ENCODE peak calls at places on chromosomes 5 and 9, in eight cellular contexts. J is astrocyte, H is fibroblast of mammary gland, M is GM12864, S is stomach, U is bronchial epithelial cell, F is AG04449, K is hepatocyte. D is an unnamed sample.

GRCh38 chr5:17365326-17365725 is 132.7 kb upstream of the TAF11L2 start:
- DNase-seq in J (no peak), H (no peak), M (no peak), S (no peak), U (no peak), F (no peak), K (no peak), D (no peak)

GRCh38 chr5:96881511-96882115 is 5.3 kb downstream of the ERAP2 start:
- DNase-seq in J (peak), H (peak), M (no peak), S (no peak), U (peak), F (peak), K (peak), D (peak)

GRCh38 chr5:154221371-154221896 is 30.9 kb downstream of the GALNT10 start:
- DNase-seq in J (peak), H (peak), M (no peak), S (no peak), U (peak), F (peak), K (peak), D (peak)

GRCh38 chr5:151345808-151346478 is 1.4 kb downstream of the SLC36A2 start:
- DNase-seq in J (peak), H (peak), M (no peak), S (no peak), U (peak), F (no peak), K (no peak), D (no peak)

GRCh38 chr5:160369990-160370712 is at the start of gene C1QTNF2:
- DNase-seq in J (peak), H (peak), M (no peak), S (peak), U (peak), F (no peak), K (peak), D (no peak)

GRCh38 chr9:128072144-128073021 is 4.4 kb downstream of the SLC25A25 start:
- DNase-seq in J (peak), H (peak), M (peak), S (peak), U (peak), F (no peak), K (peak), D (peak)

GRCh38 chr5:139647406-139648204 is 544 bp upstream of the CXXC5 start:
- DNase-seq in J (no peak), H (no peak), M (no peak), S (no peak), U (no peak), F (no peak), K (no peak), D (no peak)

GRCh38 chr9:137297060-137297664 is 4.9 kb downstream of the NRARP start:
- DNase-seq in J (no peak), H (no peak), M (no peak), S (no peak), U (no peak), F (no peak), K (no peak), D (no peak)

GRCh38 chr9:84076359-84076758 is 95.8 kb downstream of the RMI1 start:
- DNase-seq in J (no peak), H (no peak), M (no peak), S (no peak), U (no peak), F (no peak), K (no peak), D (no peak)

GRCh38 chr9:127144670-127145458 is 22.4 kb upstream of the ANGPTL2 start:
- DNase-seq in J (no peak), H (no peak), M (no peak), S (no peak), U (no peak), F (no peak), K (no peak), D (no peak)

GRCh38 chr5:153447534-153447933 is 42.9 kb upstream of the GRIA1 start:
- DNase-seq in J (no peak), H (no peak), M (no peak), S (no peak), U (no peak), F (no peak), K (no peak), D (no peak)

GRCh38 chr5:56638768-56639238 is 176.5 kb upstream of the MAP3K1 start:
- DNase-seq in J (no peak), H (no peak), M (no peak), S (no peak), U (peak), F (no peak), K (peak), D (no peak)

GRCh38 chr9:33742519-33742918 is 52.8 kb upstream of the PRSS3 start:
- DNase-seq in J (no peak), H (no peak), M (no peak), S (no peak), U (peak), F (no peak), K (no peak), D (no peak)

GRCh38 chr5:157116483-157116954 is 7.7 kb upstream of the HAVCR2 start:
- DNase-seq in J (no peak), H (no peak), M (no peak), S (no peak), U (no peak), F (no peak), K (no peak), D (no peak)

GRCh38 chr5:160769264-160769663 is 82.7 kb downstream of the ATP10B start:
- DNase-seq in J (no peak), H (no peak), M (no peak), S (no peak), U (no peak), F (no peak), K (no peak), D (no peak)

GRCh38 chr9:88803551-88804288 is 187.5 kb upstream of the S1PR3 start:
- DNase-seq in J (no peak), H (no peak), M (no peak), S (no peak), U (no peak), F (no peak), K (peak), D (no peak)

GRCh38 chr9:116103976-116104820 is 49.4 kb upstream of the PAPPA start:
- DNase-seq in J (peak), H (peak), M (no peak), S (no peak), U (no peak), F (no peak), K (no peak), D (no peak)

GRCh38 chr9:14245901-14246525 is 67.9 kb downstream of the NFIB start:
- DNase-seq in J (peak), H (no peak), M (no peak), S (no peak), U (no peak), F (no peak), K (no peak), D (no peak)

GRCh38 chr5:150609843-150610584 is 30.4 kb upstream of the SYNPO start:
- DNase-seq in J (no peak), H (no peak), M (no peak), S (peak), U (no peak), F (no peak), K (peak), D (no peak)

GRCh38 chr9:128408963-128409431 is 11.7 kb upstream of the CERCAM start:
- DNase-seq in J (no peak), H (no peak), M (no peak), S (no peak), U (no peak), F (no peak), K (no peak), D (no peak)

GRCh38 chr5:95738069-95738468 is 6.9 kb downstream of the RHOBTB3 start:
- DNase-seq in J (no peak), H (no peak), M (no peak), S (no peak), U (no peak), F (no peak), K (no peak), D (no peak)

GRCh38 chr9:90433398-90433890 is 209.2 kb downstream of the DIRAS2 start:
- DNase-seq in J (peak), H (no peak), M (no peak), S (peak), U (peak), F (no peak), K (peak), D (no peak)

GRCh38 chr5:118224546-118224945 is 763.8 kb downstream of the DTWD2 start:
- DNase-seq in J (peak), H (peak), M (no peak), S (no peak), U (no peak), F (peak), K (no peak), D (peak)

GRCh38 chr9:87518702-87519335 is 21.2 kb downstream of the DAPK1 start:
- DNase-seq in J (peak), H (peak), M (no peak), S (peak), U (peak), F (no peak), K (peak), D (no peak)

GRCh38 chr5:135833961-135834638 is 363 bp upstream of the SLC25A48 start:
- DNase-seq in J (peak), H (peak), M (no peak), S (no peak), U (no peak), F (no peak), K (no peak), D (no peak)

GRCh38 chr5:135977375-135977928 is 22.7 kb upstream of the LECT2 start:
- DNase-seq in J (peak), H (no peak), M (no peak), S (peak), U (peak), F (no peak), K (peak), D (peak)

GRCh38 chr5:160835376-160835775 is 16.6 kb downstream of the ATP10B start:
- DNase-seq in J (no peak), H (peak), M (no peak), S (no peak), U (peak), F (no peak), K (no peak), D (no peak)

GRCh38 chr5:37955748-37956147 is 115.9 kb upstream of the GDNF start:
- DNase-seq in J (no peak), H (no peak), M (no peak), S (no peak), U (peak), F (no peak), K (no peak), D (no peak)

GRCh38 chr9:95515272-95516113 is 1.3 kb downstream of the PTCH1 start:
- DNase-seq in J (no peak), H (no peak), M (no peak), S (no peak), U (no peak), F (no peak), K (peak), D (no peak)

GRCh38 chr5:126624534-126624933 is 23.8 kb downstream of the PHAX start:
- DNase-seq in J (peak), H (peak), M (no peak), S (no peak), U (peak), F (peak), K (no peak), D (peak)

GRCh38 chr5:98193921-98194760 is 579.3 kb upstream of the RGMB start:
- DNase-seq in J (no peak), H (no peak), M (no peak), S (no peak), U (peak), F (no peak), K (no peak), D (no peak)

GRCh38 chr9:13917534-13917933 is 396.4 kb downstream of the NFIB start:
- DNase-seq in J (no peak), H (no peak), M (no peak), S (no peak), U (no peak), F (no peak), K (no peak), D (no peak)

GRCh38 chr9:91740713-91741112 is 209.3 kb downstream of the ROR2 start:
- DNase-seq in J (peak), H (peak), M (no peak), S (no peak), U (peak), F (peak), K (peak), D (no peak)

GRCh38 chr9:105066265-105066865 is 138.4 kb upstream of the ABCA1 start:
- DNase-seq in J (no peak), H (no peak), M (no peak), S (no peak), U (peak), F (no peak), K (no peak), D (no peak)

GRCh38 chr5:139419793-139420192 is 15.9 kb upstream of the SPATA24 start:
- DNase-seq in J (no peak), H (no peak), M (no peak), S (no peak), U (no peak), F (no peak), K (peak), D (no peak)

GRCh38 chr5:178431063-178431776 is 159.0 kb downstream of the COL23A1 start:
- DNase-seq in J (no peak), H (no peak), M (no peak), S (no peak), U (no peak), F (no peak), K (no peak), D (no peak)

GRCh38 chr9:87954230-87954629 is 20.1 kb downstream of the CDK20 start:
- DNase-seq in J (no peak), H (no peak), M (no peak), S (no peak), U (no peak), F (no peak), K (no peak), D (no peak)

GRCh38 chr5:179802207-179802883 is 4.3 kb downstream of the MGAT4B start:
- DNase-seq in J (no peak), H (no peak), M (no peak), S (no peak), U (peak), F (no peak), K (no peak), D (no peak)

GRCh38 chr5:32794086-32794485 is 83.0 kb downstream of the NPR3 start:
- DNase-seq in J (no peak), H (peak), M (no peak), S (no peak), U (peak), F (no peak), K (no peak), D (no peak)
- TF ChIP-seq CTCF in J (no peak), H (peak), M (no peak), S (no peak), U (peak), F (peak), K (no peak), D (peak)

GRCh38 chr9:4214506-4214905 is 85.4 kb downstream of the GLIS3 start:
- DNase-seq in J (no peak), H (peak), M (no peak), S (no peak), U (no peak), F (no peak), K (no peak), D (no peak)
- H3K4me3 ChIP-seq in J (no peak), H (no peak), M (no peak), S (no peak), U (no peak), F (no peak), K (no peak), D (no peak)

GRCh38 chr5:91011029-91011428 is 372.1 kb downstream of the ARRDC3 start:
- DNase-seq in J (no peak), H (no peak), M (no peak), S (no peak), U (no peak), F (no peak), K (no peak), D (no peak)

GRCh38 chr5:91007780-91008402 is 375.2 kb downstream of the ARRDC3 start:
- DNase-seq in J (no peak), H (no peak), M (no peak), S (no peak), U (no peak), F (no peak), K (no peak), D (no peak)

GRCh38 chr5:91010090-91010489 is 373.0 kb downstream of the ARRDC3 start:
- DNase-seq in J (no peak), H (no peak), M (no peak), S (no peak), U (no peak), F (no peak), K (no peak), D (no peak)

GRCh38 chr5:91006708-91007107 is 376.4 kb downstream of the ARRDC3 start:
- DNase-seq in J (no peak), H (no peak), M (no peak), S (no peak), U (no peak), F (no peak), K (no peak), D (no peak)

GRCh38 chr5:91007251-91007650 is 375.9 kb downstream of the ARRDC3 start:
- DNase-seq in J (no peak), H (no peak), M (no peak), S (no peak), U (no peak), F (no peak), K (no peak), D (no peak)
- TF ChIP-seq CTCF in J (no peak), H (no peak), M (no peak), S (no peak), U (no peak), F (no peak), K (no peak), D (no peak)

GRCh38 chr5:42990892-42991291 is 49.2 kb downstream of the ANXA2R start:
- DNase-seq in J (no peak), H (no peak), M (no peak), S (no peak), U (no peak), F (no peak), K (no peak), D (no peak)
- H3K4me3 ChIP-seq in J (peak), H (no peak), M (no peak), S (peak), U (no peak), F (no peak), K (no peak), D (no peak)

DNA sequence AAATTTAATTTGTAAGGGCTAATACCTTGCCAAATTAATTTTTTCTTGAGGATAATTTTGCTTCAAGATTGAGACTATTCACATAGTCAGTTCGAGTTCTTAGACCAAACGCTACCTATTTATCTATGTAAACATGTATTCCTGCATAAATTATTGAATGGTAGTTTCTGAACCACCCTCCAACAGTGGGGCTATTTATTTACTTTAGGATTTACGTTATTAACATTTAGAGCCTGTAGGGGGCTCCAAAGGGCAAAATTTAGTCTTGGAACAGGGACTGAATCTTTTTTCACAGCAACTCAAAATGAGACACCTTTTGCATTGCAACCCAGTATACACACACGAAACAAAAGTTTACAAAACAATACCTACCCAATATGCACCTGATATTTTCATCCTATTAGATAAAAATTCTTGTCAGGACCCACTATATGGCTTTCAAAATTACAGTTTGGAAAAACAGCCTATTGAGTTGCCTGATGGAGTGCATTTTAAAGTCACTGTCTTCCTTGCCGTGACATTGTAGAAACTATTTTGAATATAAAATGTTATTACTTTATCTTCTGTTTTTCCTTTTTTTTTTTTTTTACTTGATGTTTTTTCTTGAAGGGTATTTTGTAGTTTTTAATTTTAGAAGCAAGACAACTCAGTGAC is 47.1 kb upstream of the POU4F3 start:
- DNase-seq in J (peak), H (peak), M (peak), S (no peak), U (peak), F (no peak), K (peak), D (peak)
- TF ChIP-seq CTCF in J (peak), H (peak), M (peak), S (no peak), U (peak), F (peak), K (peak), D (peak)

DNA sequence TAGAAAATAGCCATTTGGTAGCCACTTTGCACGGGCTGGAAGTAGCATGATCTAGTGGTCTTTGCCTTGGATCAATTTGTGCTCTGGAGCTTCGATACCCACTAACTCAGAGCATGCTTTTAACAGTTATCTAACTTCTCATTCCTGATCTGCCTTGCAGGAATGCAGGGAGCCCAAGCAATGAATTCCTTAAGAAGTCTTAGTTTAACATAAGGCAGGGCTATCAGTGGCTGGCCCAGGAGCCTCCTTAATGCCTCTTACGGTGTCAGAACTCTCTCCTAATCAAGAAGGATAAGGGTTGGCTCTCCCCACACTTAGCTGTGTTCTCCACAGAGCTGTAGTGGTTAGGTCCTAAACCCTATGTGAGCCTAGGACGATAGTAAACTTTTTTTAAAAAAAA is 95.8 kb upstream of the TBCA start:
- DNase-seq in J (no peak), H (no peak), M (no peak), S (no peak), U (no peak), F (no peak), K (no peak), D (no peak)
- H3K4me3 ChIP-seq in J (no peak), H (no peak), M (no peak), S (no peak), U (no peak), F (no peak), K (no peak), D (no peak)

GRCh38 chr5:133336121-133336968 is 276.0 kb downstream of the FSTL4 start:
- DNase-seq in J (no peak), H (no peak), M (no peak), S (no peak), U (peak), F (no peak), K (no peak), D (no peak)

GRCh38 chr5:133336969-133337410 is 275.4 kb downstream of the FSTL4 start:
- DNase-seq in J (no peak), H (no peak), M (no peak), S (no peak), U (no peak), F (no peak), K (no peak), D (no peak)

GRCh38 chr5:133333561-133334150 is 278.7 kb downstream of the FSTL4 start:
- DNase-seq in J (no peak), H (no peak), M (no peak), S (no peak), U (no peak), F (no peak), K (no peak), D (no peak)

GRCh38 chr5:133332732-133333024 is 279.7 kb downstream of the FSTL4 start:
- DNase-seq in J (no peak), H (no peak), M (no peak), S (no peak), U (no peak), F (no peak), K (no peak), D (no peak)

DNA sequence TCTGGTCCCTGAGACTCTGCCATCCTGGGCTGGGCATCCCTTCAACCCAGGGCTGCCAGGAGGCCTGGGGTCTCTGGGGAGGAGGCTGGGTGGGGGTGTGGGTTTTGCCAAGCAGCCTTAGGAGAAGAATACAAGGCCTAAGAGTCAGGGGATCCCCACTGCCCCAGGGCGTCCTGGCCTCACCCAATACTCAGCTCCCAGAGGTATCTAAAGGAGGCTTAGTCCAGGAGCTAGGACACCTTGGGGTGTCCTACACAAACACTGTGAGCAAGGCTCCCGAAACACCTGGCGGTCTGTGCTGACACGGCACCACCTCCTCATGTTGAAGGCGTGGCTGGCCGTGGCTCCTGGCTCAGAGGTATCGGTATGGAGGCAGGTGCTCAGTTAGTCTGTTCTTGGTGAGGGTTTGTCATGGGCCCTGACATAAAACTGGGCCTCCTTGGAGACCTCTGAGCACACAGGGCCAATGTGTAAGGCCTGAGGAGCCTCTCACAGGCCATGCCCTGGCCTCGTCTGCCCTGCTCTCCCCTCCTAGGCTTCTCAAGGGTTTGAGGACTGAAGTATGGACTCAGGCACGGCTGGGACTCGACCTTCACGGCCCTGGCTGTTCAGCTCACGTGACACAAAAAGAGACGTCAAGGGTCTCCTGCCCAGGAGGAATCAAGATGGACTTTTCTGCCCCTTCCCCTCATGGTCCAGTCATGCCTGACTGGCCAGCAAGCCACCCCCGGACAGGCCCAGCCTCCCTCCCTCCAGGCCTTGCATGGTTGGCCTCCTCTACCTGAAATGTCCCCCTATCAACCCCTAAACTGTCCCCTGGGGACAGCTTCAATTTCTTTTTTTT is 277.3 kb downstream of the FSTL4 start:
- DNase-seq in J (no peak), H (no peak), M (no peak), S (no peak), U (no peak), F (no peak), K (no peak), D (no peak)
- TF ChIP-seq CTCF in J (no peak), H (no peak), M (no peak), S (no peak), U (no peak), F (no peak), K (no peak), D (no peak)